ENCODE peak calls at places on chromosomes 3 and 15, in seven cellular contexts. One of them, this sample, is unnamed.

GRCh38 chr3:152825566-152825965 is 9.4 kb upstream of the P2RY1 start:
- DNase-seq in ovary: no peak
- DNase-seq in neural progenitor cell: no peak
- DNase-seq in fibroblast of pulmonary artery: no peak
- DNase-seq in lower lobe of right lung: no peak
- DNase-seq in GM10248: no peak
- DNase-seq in stomach: no peak
- DNase-seq in this sample: no peak

GRCh38 chr3:134249935-134250716 is 533 bp downstream of the RYK start:
- DNase-seq in neural progenitor cell: peak; percentile 79
- DNase-seq in ovary: peak; percentile 69
- DNase-seq in fibroblast of pulmonary artery: peak; percentile 32
- DNase-seq in GM10248: peak; percentile 64
- DNase-seq in stomach: peak; percentile 70
- DNase-seq in lower lobe of right lung: peak; percentile 78
- DNase-seq in this sample: no peak

GRCh38 chr15:47415539-47415971 is 301.8 kb upstream of the SEMA6D start:
- DNase-seq in lower lobe of right lung: no peak
- DNase-seq in neural progenitor cell: no peak
- DNase-seq in GM10248: no peak
- DNase-seq in fibroblast of pulmonary artery: peak; percentile 47
- DNase-seq in stomach: no peak
- DNase-seq in ovary: no peak
- DNase-seq in this sample: no peak

GRCh38 chr3:197173620-197174019 is 124.8 kb downstream of the DLG1 start:
- DNase-seq in ovary: no peak
- DNase-seq in stomach: no peak
- DNase-seq in fibroblast of pulmonary artery: no peak
- DNase-seq in neural progenitor cell: no peak
- DNase-seq in GM10248: no peak
- DNase-seq in lower lobe of right lung: no peak
- DNase-seq in this sample: no peak

GRCh38 chr3:107377151-107377550 is at the start of gene CCDC54:
- DNase-seq in ovary: no peak
- DNase-seq in stomach: no peak
- DNase-seq in fibroblast of pulmonary artery: no peak
- DNase-seq in neural progenitor cell: no peak
- DNase-seq in GM10248: no peak
- DNase-seq in lower lobe of right lung: no peak
- DNase-seq in this sample: no peak

GRCh38 chr3:191051037-191051436 is 148.0 kb upstream of the OSTN start:
- DNase-seq in ovary: no peak
- DNase-seq in fibroblast of pulmonary artery: peak; percentile 49
- DNase-seq in neural progenitor cell: peak; percentile 56
- DNase-seq in lower lobe of right lung: no peak
- DNase-seq in stomach: no peak
- DNase-seq in GM10248: peak; percentile 20
- DNase-seq in this sample: no peak

GRCh38 chr15:52052076-52052935 is 33.3 kb downstream of the MAPK6 start:
- DNase-seq in GM10248: no peak
- DNase-seq in ovary: no peak
- DNase-seq in neural progenitor cell: no peak
- DNase-seq in lower lobe of right lung: no peak
- DNase-seq in stomach: no peak
- DNase-seq in fibroblast of pulmonary artery: peak; percentile 31
- DNase-seq in this sample: no peak

GRCh38 chr3:106337116-106337515 is 468.3 kb upstream of the CBLB start:
- DNase-seq in neural progenitor cell: no peak
- DNase-seq in fibroblast of pulmonary artery: no peak
- DNase-seq in GM10248: no peak
- DNase-seq in ovary: no peak
- DNase-seq in lower lobe of right lung: no peak
- DNase-seq in stomach: no peak
- DNase-seq in this sample: no peak

GRCh38 chr3:1275495-1275894 is 182.7 kb downstream of the CNTN6 start:
- DNase-seq in fibroblast of pulmonary artery: no peak
- DNase-seq in lower lobe of right lung: no peak
- DNase-seq in GM10248: no peak
- DNase-seq in neural progenitor cell: peak; percentile 56
- DNase-seq in stomach: no peak
- DNase-seq in ovary: no peak
- DNase-seq in this sample: no peak

GRCh38 chr15:23567921-23568320 is 2.4 kb downstream of the MKRN3 start:
- DNase-seq in neural progenitor cell: no peak
- DNase-seq in GM10248: no peak
- DNase-seq in ovary: no peak
- DNase-seq in lower lobe of right lung: no peak
- DNase-seq in stomach: no peak
- DNase-seq in fibroblast of pulmonary artery: no peak
- DNase-seq in this sample: no peak

GRCh38 chr3:29771602-29772001 is 490.7 kb downstream of the RBMS3 start:
- DNase-seq in stomach: no peak
- DNase-seq in neural progenitor cell: no peak
- DNase-seq in ovary: no peak
- DNase-seq in lower lobe of right lung: no peak
- DNase-seq in GM10248: no peak
- DNase-seq in fibroblast of pulmonary artery: no peak
- DNase-seq in this sample: no peak

GRCh38 chr3:155753038-155753647 is 8.3 kb upstream of the PLCH1 start:
- DNase-seq in stomach: no peak
- DNase-seq in GM10248: no peak
- DNase-seq in neural progenitor cell: peak; percentile 54
- DNase-seq in ovary: no peak
- DNase-seq in lower lobe of right lung: no peak
- DNase-seq in fibroblast of pulmonary artery: peak; percentile 55
- DNase-seq in this sample: no peak

GRCh38 chr3:169044341-169045113 is 619.0 kb downstream of the MECOM start:
- DNase-seq in GM10248: no peak
- DNase-seq in stomach: no peak
- DNase-seq in ovary: no peak
- DNase-seq in lower lobe of right lung: no peak
- DNase-seq in neural progenitor cell: no peak
- DNase-seq in fibroblast of pulmonary artery: peak; percentile 61
- DNase-seq in this sample: no peak

DNA sequence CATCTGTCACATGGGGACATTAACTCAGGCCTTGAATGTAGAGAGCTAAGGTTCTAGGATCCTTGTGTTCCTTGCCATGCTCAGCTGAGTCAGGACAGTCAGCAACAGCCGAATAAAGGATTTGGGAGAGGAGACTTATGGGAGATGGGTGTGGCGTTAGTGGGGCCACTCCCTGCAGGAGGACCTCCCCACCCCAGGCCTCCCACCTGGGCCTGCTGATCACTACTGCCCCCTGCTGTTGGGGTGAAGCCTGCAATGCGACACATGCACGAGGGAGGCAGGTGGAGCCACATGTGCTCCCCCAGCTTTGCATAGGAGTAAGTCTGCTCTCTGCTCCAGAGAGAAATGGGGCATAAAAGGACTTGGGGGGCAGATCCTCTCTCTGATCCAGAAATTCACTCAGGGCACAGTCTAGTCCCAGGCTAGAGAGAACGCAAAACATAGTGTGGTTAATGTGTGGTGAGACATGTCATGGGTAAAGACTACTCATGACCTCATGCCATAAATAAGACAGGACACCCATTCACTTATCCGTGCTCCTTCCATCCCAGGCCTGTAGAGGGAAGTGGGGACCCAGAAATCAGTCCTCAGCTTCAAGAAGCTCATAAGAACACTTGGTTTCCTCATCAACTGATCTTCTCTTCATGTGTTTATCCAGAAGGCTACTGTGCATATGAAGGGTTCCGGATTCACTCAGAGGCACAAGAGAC is 19.4 kb downstream of the RBP1 start:
- DNase-seq in stomach: no peak
- DNase-seq in GM10248: peak; percentile 55
- DNase-seq in lower lobe of right lung: no peak
- DNase-seq in fibroblast of pulmonary artery: peak; percentile 35
- DNase-seq in ovary: no peak
- DNase-seq in neural progenitor cell: no peak
- DNase-seq in this sample: no peak
- TF ChIP-seq CTCF in stomach: no peak
- TF ChIP-seq CTCF in GM10248: peak; percentile 14
- TF ChIP-seq CTCF in lower lobe of right lung: peak; percentile 29
- TF ChIP-seq CTCF in fibroblast of pulmonary artery: peak; percentile 29
- TF ChIP-seq CTCF in ovary: peak; percentile 16
- TF ChIP-seq CTCF in neural progenitor cell: peak; percentile 42
- TF ChIP-seq CTCF in this sample: no peak

DNA sequence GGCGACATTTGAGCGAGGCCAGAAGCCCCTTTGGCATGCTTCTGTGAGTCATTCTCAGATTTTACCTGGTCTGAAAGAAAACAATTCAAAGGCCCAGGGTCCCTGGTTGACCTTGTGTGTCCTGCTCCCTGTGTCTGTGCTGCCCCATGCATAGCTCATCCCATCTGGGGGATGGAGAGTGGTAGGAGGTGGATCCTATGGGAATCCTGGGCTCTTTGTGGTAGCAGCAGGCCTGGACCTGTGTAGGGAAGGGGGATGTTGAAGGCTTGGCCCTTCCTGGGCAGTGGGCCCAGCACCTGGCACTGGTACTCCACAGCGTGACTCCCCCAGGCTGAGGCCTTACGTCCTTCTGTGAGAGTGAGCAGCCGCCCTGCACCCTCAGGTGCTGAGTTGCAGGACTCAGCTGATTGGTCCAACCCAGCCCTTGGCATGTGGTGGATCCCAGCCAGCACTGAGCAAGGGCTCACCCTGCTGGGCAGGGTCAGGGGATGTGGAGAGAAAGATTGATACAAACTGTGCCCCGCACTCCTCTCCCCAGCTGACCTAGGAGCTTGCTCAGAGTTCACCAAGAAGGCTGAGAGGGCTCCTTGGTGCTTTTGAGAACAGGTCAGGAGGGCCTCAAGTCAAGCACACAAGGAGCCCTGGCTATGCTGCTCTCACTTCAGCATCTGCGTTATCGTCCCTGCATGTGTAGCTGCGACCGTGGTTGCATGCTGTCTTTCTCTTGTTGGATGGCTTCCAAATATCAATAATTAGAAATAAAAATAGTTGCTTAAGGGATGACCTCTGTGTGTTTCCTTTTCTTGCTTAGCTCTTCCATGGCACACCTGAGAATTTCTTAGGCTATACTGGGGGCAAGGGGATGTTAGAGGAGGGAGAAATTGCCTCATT is 21.4 kb upstream of the JMJD7 start:
- DNase-seq in lower lobe of right lung: no peak
- DNase-seq in fibroblast of pulmonary artery: no peak
- DNase-seq in GM10248: no peak
- DNase-seq in ovary: no peak
- DNase-seq in stomach: peak; percentile 72
- DNase-seq in neural progenitor cell: peak; percentile 50
- DNase-seq in this sample: no peak
- TF ChIP-seq CTCF in lower lobe of right lung: no peak
- TF ChIP-seq CTCF in fibroblast of pulmonary artery: no peak
- TF ChIP-seq CTCF in GM10248: no peak
- TF ChIP-seq CTCF in ovary: no peak
- TF ChIP-seq CTCF in stomach: peak; percentile 18
- TF ChIP-seq CTCF in neural progenitor cell: peak; percentile 37
- TF ChIP-seq CTCF in this sample: no peak

GRCh38 chr15:62912808-62913207 is 129.7 kb upstream of the TPM1 start:
- DNase-seq in neural progenitor cell: no peak
- DNase-seq in lower lobe of right lung: no peak
- DNase-seq in ovary: no peak
- DNase-seq in stomach: no peak
- DNase-seq in GM10248: no peak
- DNase-seq in fibroblast of pulmonary artery: no peak
- DNase-seq in this sample: no peak

GRCh38 chr15:62912282-62912681 is 130.3 kb upstream of the TPM1 start:
- DNase-seq in lower lobe of right lung: no peak
- DNase-seq in stomach: no peak
- DNase-seq in neural progenitor cell: no peak
- DNase-seq in fibroblast of pulmonary artery: no peak
- DNase-seq in GM10248: no peak
- DNase-seq in ovary: no peak
- DNase-seq in this sample: no peak

GRCh38 chr15:62907275-62907674 is 135.3 kb upstream of the TPM1 start:
- DNase-seq in ovary: no peak
- DNase-seq in fibroblast of pulmonary artery: no peak
- DNase-seq in neural progenitor cell: no peak
- DNase-seq in lower lobe of right lung: no peak
- DNase-seq in GM10248: no peak
- DNase-seq in stomach: no peak
- DNase-seq in this sample: no peak

GRCh38 chr15:62906627-62907026 is 135.9 kb upstream of the TPM1 start:
- DNase-seq in lower lobe of right lung: no peak
- DNase-seq in neural progenitor cell: no peak
- DNase-seq in fibroblast of pulmonary artery: no peak
- DNase-seq in GM10248: no peak
- DNase-seq in ovary: no peak
- DNase-seq in stomach: no peak
- DNase-seq in this sample: no peak

DNA sequence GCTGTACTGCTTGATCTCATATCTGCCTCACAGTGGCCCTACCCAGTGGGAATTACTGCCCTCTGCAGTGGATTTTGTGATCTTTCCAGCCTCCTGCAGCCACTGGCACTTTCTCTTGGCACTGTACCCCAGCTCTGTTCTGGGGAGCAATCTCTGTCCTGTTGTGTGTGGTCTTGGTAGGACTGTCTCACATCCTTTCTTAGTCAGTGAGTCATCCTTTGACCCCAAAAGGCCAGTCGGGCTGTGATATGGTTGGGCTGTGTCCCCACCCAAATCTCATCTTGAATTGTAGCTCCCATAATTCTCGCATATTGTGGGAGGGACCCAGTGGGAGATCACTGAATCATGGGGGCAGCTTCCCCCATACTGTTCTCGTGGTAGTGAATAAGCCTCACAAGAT is 133.3 kb upstream of the TPM1 start:
- DNase-seq in GM10248: no peak
- DNase-seq in neural progenitor cell: no peak
- DNase-seq in stomach: no peak
- DNase-seq in lower lobe of right lung: no peak
- DNase-seq in fibroblast of pulmonary artery: no peak
- DNase-seq in ovary: no peak
- DNase-seq in this sample: no peak
- TF ChIP-seq CTCF in GM10248: no peak
- TF ChIP-seq CTCF in neural progenitor cell: no peak
- TF ChIP-seq CTCF in stomach: no peak
- TF ChIP-seq CTCF in lower lobe of right lung: no peak
- TF ChIP-seq CTCF in fibroblast of pulmonary artery: no peak
- TF ChIP-seq CTCF in ovary: no peak
- TF ChIP-seq CTCF in this sample: no peak

GRCh38 chr3:65027335-65027734 is 339.5 kb upstream of the ADAMTS9 start:
- DNase-seq in lower lobe of right lung: no peak
- DNase-seq in ovary: no peak
- DNase-seq in GM10248: no peak
- DNase-seq in fibroblast of pulmonary artery: no peak
- DNase-seq in neural progenitor cell: no peak
- DNase-seq in stomach: no peak
- DNase-seq in this sample: no peak

GRCh38 chr3:65028024-65028423 is 340.2 kb upstream of the ADAMTS9 start:
- DNase-seq in fibroblast of pulmonary artery: no peak
- DNase-seq in GM10248: no peak
- DNase-seq in lower lobe of right lung: no peak
- DNase-seq in stomach: no peak
- DNase-seq in ovary: no peak
- DNase-seq in neural progenitor cell: no peak
- DNase-seq in this sample: no peak

GRCh38 chr3:65024148-65024547 is 336.3 kb upstream of the ADAMTS9 start:
- DNase-seq in lower lobe of right lung: no peak
- DNase-seq in fibroblast of pulmonary artery: no peak
- DNase-seq in stomach: no peak
- DNase-seq in ovary: no peak
- DNase-seq in GM10248: no peak
- DNase-seq in neural progenitor cell: no peak
- DNase-seq in this sample: no peak

GRCh38 chr3:65029130-65029529 is 341.3 kb upstream of the ADAMTS9 start:
- DNase-seq in stomach: no peak
- DNase-seq in ovary: no peak
- DNase-seq in lower lobe of right lung: no peak
- DNase-seq in fibroblast of pulmonary artery: no peak
- DNase-seq in GM10248: no peak
- DNase-seq in neural progenitor cell: no peak
- DNase-seq in this sample: no peak

GRCh38 chr3:65026151-65026550 is 338.4 kb upstream of the ADAMTS9 start:
- DNase-seq in GM10248: no peak
- DNase-seq in ovary: no peak
- DNase-seq in lower lobe of right lung: no peak
- DNase-seq in fibroblast of pulmonary artery: no peak
- DNase-seq in stomach: no peak
- DNase-seq in neural progenitor cell: peak; percentile 8
- DNase-seq in this sample: no peak
- TF ChIP-seq CTCF in GM10248: no peak
- TF ChIP-seq CTCF in ovary: no peak
- TF ChIP-seq CTCF in lower lobe of right lung: no peak
- TF ChIP-seq CTCF in fibroblast of pulmonary artery: no peak
- TF ChIP-seq CTCF in stomach: no peak
- TF ChIP-seq CTCF in neural progenitor cell: peak; percentile 25
- TF ChIP-seq CTCF in this sample: no peak

This sample was measured in omental fat pad.